ENCODE peak calls at places on chromosomes 12 and 14, in six cellular contexts. N, U, V, P, B and Z are unnamed samples.

GRCh38 chr12:42260518-42260917 is 22.5 kb upstream of the YAF2 start:
- DNase-seq in N (no peak), U (no peak), V (no peak), P (no peak), B (no peak), Z (no peak)

GRCh38 chr12:122835693-122836026 is 403 bp downstream of the HIP1R start:
- DNase-seq in N (no peak), U (peak; percentile 73), V (no peak), P (no peak), B (no peak), Z (no peak)

GRCh38 chr12:71900091-71900490 is 38.6 kb upstream of the TPH2 start:
- DNase-seq in N (no peak), U (no peak), V (no peak), P (peak; percentile 11), B (peak; percentile 35), Z (no peak)

GRCh38 chr12:75982974-75983660 is 48.5 kb downstream of the PHLDA1 start:
- DNase-seq in N (peak; percentile 37), U (no peak), V (no peak), P (no peak), B (no peak), Z (no peak)

GRCh38 chr12:114265036-114265435 is 140.9 kb downstream of the TBX5 start:
- DNase-seq in N (no peak), U (no peak), V (no peak), P (no peak), B (no peak), Z (no peak)

GRCh38 chr12:2142068-2142467 is 89.3 kb downstream of the CACNA1C start:
- DNase-seq in N (no peak), U (no peak), V (no peak), P (no peak), B (no peak), Z (no peak)

GRCh38 chr12:69985656-69986055 is 160.6 kb downstream of the MYRFL start:
- DNase-seq in N (no peak), U (no peak), V (no peak), P (peak; percentile 9), B (no peak), Z (no peak)

GRCh38 chr14:102539544-102540309 is 30.2 kb upstream of the ANKRD9 start:
- DNase-seq in N (no peak), U (no peak), V (no peak), P (peak; percentile 80), B (peak; percentile 71), Z (no peak)

GRCh38 chr14:61811882-61812346 is 49.7 kb downstream of the SNAPC1 start:
- DNase-seq in N (no peak), U (no peak), V (no peak), P (no peak), B (no peak), Z (no peak)

GRCh38 chr12:56255671-56256070 is 2.5 kb downstream of the ANKRD52 start:
- DNase-seq in N (no peak), U (no peak), V (no peak), P (no peak), B (no peak), Z (no peak)

GRCh38 chr12:122062832-122063690 is 15.5 kb upstream of the MLXIP start:
- DNase-seq in N (peak; percentile 76), U (no peak), V (no peak), P (peak; percentile 88), B (peak; percentile 75), Z (no peak)

GRCh38 chr14:96916751-96917150 is 119.6 kb downstream of the VRK1 start:
- DNase-seq in N (no peak), U (no peak), V (no peak), P (no peak), B (no peak), Z (no peak)

GRCh38 chr12:74365178-74365964 is 172.3 kb upstream of the ATXN7L3B start:
- DNase-seq in N (peak; percentile 88), U (no peak), V (no peak), P (peak; percentile 59), B (peak; percentile 68), Z (no peak)

GRCh38 chr14:25140423-25140822 is 90.5 kb upstream of the STXBP6 start:
- DNase-seq in N (no peak), U (no peak), V (no peak), P (no peak), B (no peak), Z (no peak)

GRCh38 chr12:96233941-96234461 is 39.8 kb downstream of the ELK3 start:
- DNase-seq in N (no peak), U (peak; percentile 93), V (no peak), P (peak; percentile 29), B (peak; percentile 99), Z (peak; percentile 51)

GRCh38 chr12:6736754-6737153 is 12.9 kb downstream of the COPS7A start:
- DNase-seq in N (no peak), U (no peak), V (no peak), P (no peak), B (no peak), Z (no peak)

GRCh38 chr12:92543359-92543758 is 159.4 kb upstream of the PLEKHG7 start:
- DNase-seq in N (no peak), U (no peak), V (no peak), P (no peak), B (peak; percentile 22), Z (no peak)

GRCh38 chr12:66776974-66777373 is 98.1 kb upstream of the GRIP1 start:
- DNase-seq in N (no peak), U (no peak), V (peak; percentile 7), P (no peak), B (no peak), Z (no peak)

GRCh38 chr14:67010602-67011001 is 178.6 kb upstream of the GARIN2 start:
- DNase-seq in N (no peak), U (no peak), V (no peak), P (no peak), B (no peak), Z (no peak)

GRCh38 chr14:36256131-36256801 is 64.2 kb downstream of the MBIP start:
- DNase-seq in N (no peak), U (no peak), V (no peak), P (no peak), B (peak; percentile 47), Z (no peak)

GRCh38 chr14:75301666-75302325 is 23.2 kb downstream of the FOS start:
- DNase-seq in N (no peak), U (no peak), V (no peak), P (no peak), B (peak; percentile 70), Z (no peak)

GRCh38 chr14:92982941-92983340 is 60.0 kb downstream of the CHGA start:
- DNase-seq in N (no peak), U (no peak), V (no peak), P (no peak), B (no peak), Z (no peak)

GRCh38 chr14:91511014-91511466 is 930 bp upstream of the PPP4R3A start:
- DNase-seq in N (no peak), U (no peak), V (no peak), P (no peak), B (peak; percentile 29), Z (no peak)

GRCh38 chr12:115661103-115661502 is 616.4 kb downstream of the MED13L start:
- DNase-seq in N (no peak), U (no peak), V (no peak), P (peak; percentile 25), B (peak; percentile 68), Z (no peak)

GRCh38 chr12:114006482-114007425 is 40.6 kb upstream of the RBM19 start:
- DNase-seq in N (peak; percentile 74), U (no peak), V (no peak), P (no peak), B (no peak), Z (no peak)

GRCh38 chr12:74537126-74537706 is 419 bp upstream of the ATXN7L3B start:
- DNase-seq in N (no peak), U (no peak), V (no peak), P (peak; percentile 65), B (peak; percentile 70), Z (no peak)

GRCh38 chr14:106875503-106875902 is 1349.1 kb downstream of the TMEM121 start:
- DNase-seq in N (no peak), U (no peak), V (peak; percentile 16), P (no peak), B (no peak), Z (no peak)

GRCh38 chr14:100327128-100327527 is 4.0 kb downstream of the SLC25A47 start:
- DNase-seq in N (no peak), U (no peak), V (no peak), P (no peak), B (no peak), Z (no peak)

GRCh38 chr14:81396108-81396507 is 4.0 kb downstream of the STON2 start:
- DNase-seq in N (no peak), U (no peak), V (no peak), P (no peak), B (peak; percentile 62), Z (no peak)

GRCh38 chr14:68768316-68768715 is 24.6 kb downstream of the ZFP36L1 start:
- DNase-seq in N (no peak), U (no peak), V (no peak), P (no peak), B (no peak), Z (no peak)

GRCh38 chr14:32657081-32657480 is 281.6 kb upstream of the NPAS3 start:
- DNase-seq in N (no peak), U (no peak), V (no peak), P (peak; percentile 43), B (peak; percentile 92), Z (no peak)

GRCh38 chr12:57377103-57377840 is 53.6 kb downstream of the R3HDM2 start:
- DNase-seq in N (peak; percentile 77), U (no peak), V (no peak), P (no peak), B (no peak), Z (no peak)